ENCODE peak calls at places on chromosome 18, in ten cellular contexts. I is neural progenitor cell, B is epithelial cell of esophagus, Q is astrocyte of the spinal cord, F is pancreas, C is OCI-LY7, O is aorta, N is BE2C, K is stomach, M is neuronal stem cell. Z is an unnamed sample.

GRCh38 chr18:5890261-5890605 is 5.1 kb downstream of the TMEM200C start:
- DNase-seq in I (no peak), B (no peak), Q (no peak), F (peak; percentile 26), C (no peak), O (peak; percentile 48), N (no peak), K (no peak), M (no peak), Z (no peak)

GRCh38 chr18:31325051-31325450 is 7.1 kb downstream of the DSG1 start:
- DNase-seq in I (no peak), B (peak; percentile 83), Q (peak; percentile 93), F (no peak), C (no peak), O (no peak), N (no peak), K (no peak), M (no peak), Z (no peak)

GRCh38 chr18:45384137-45384998 is 230.9 kb upstream of the SLC14A2 start:
- DNase-seq in I (peak; percentile 88), B (peak; percentile 77), Q (peak; percentile 57), F (peak; percentile 49), C (peak; percentile 42), O (peak; percentile 50), N (peak; percentile 28), K (peak; percentile 59), M (peak; percentile 70), Z (peak; percentile 71)

GRCh38 chr18:61882296-61883004 is 10.4 kb downstream of the RNF152 start:
- DNase-seq in I (no peak), B (no peak), Q (peak; percentile 9), F (no peak), C (no peak), O (no peak), N (no peak), K (no peak), M (no peak), Z (no peak)

GRCh38 chr18:76805221-76805620 is 17.1 kb upstream of the ZNF236 start:
- DNase-seq in I (no peak), B (peak; percentile 74), Q (peak; percentile 39), F (no peak), C (no peak), O (no peak), N (no peak), K (no peak), M (no peak), Z (no peak)

GRCh38 chr18:48749768-48750167 is 201.0 kb downstream of the SMAD7 start:
- DNase-seq in I (no peak), B (peak; percentile 32), Q (peak; percentile 53), F (no peak), C (no peak), O (peak; percentile 87), N (no peak), K (no peak), M (no peak), Z (no peak)

GRCh38 chr18:69992776-69993175 is 45.1 kb upstream of the CD226 start:
- DNase-seq in I (no peak), B (peak; percentile 73), Q (peak; percentile 35), F (no peak), C (no peak), O (no peak), N (no peak), K (no peak), M (no peak), Z (no peak)

GRCh38 chr18:80108122-80108536 is 933 bp upstream of the ADNP2 start:
- DNase-seq in I (no peak), B (no peak), Q (no peak), F (no peak), C (no peak), O (no peak), N (no peak), K (no peak), M (no peak), Z (no peak)

GRCh38 chr18:12772111-12772510 is 69.3 kb downstream of the PSMG2 start:
- DNase-seq in I (no peak), B (no peak), Q (no peak), F (no peak), C (no peak), O (no peak), N (no peak), K (no peak), M (no peak), Z (no peak)

GRCh38 chr18:12773369-12773768 is 70.5 kb downstream of the PSMG2 start:
- DNase-seq in I (no peak), B (no peak), Q (no peak), F (no peak), C (no peak), O (no peak), N (no peak), K (no peak), M (no peak), Z (no peak)

GRCh38 chr18:12777543-12777942 is 74.7 kb downstream of the PSMG2 start:
- DNase-seq in I (no peak), B (no peak), Q (no peak), F (no peak), C (no peak), O (no peak), N (no peak), K (no peak), M (no peak), Z (no peak)

GRCh38 chr18:12776821-12777471 is 74.1 kb downstream of the PSMG2 start:
- DNase-seq in I (no peak), B (no peak), Q (no peak), F (no peak), C (no peak), O (no peak), N (no peak), K (no peak), M (no peak), Z (no peak)

GRCh38 chr18:12774982-12775381 is 72.1 kb downstream of the PSMG2 start:
- DNase-seq in I (no peak), B (no peak), Q (no peak), F (no peak), C (no peak), O (no peak), N (no peak), K (no peak), M (no peak), Z (no peak)
- H3K4me3 ChIP-seq in I (no peak overlapping the region), B (no peak overlapping the region), Q (no peak overlapping the region), F (no peak overlapping the region), C (no peak overlapping the region), O (no peak overlapping the region), N (no peak overlapping the region), K (no peak overlapping the region), M (no peak overlapping the region), Z (no peak overlapping the region)

GRCh38 chr18:75213610-75214009 is 3.0 kb downstream of the TSHZ1 start:
- DNase-seq in I (no peak), B (peak; percentile 4), Q (peak; percentile 70), F (no peak), C (no peak), O (no peak), N (no peak), K (no peak), M (no peak), Z (no peak)
- H3K4me3 ChIP-seq in I (no peak overlapping the region), B (no peak overlapping the region), Q (peak overlapping the region; percentile 8), F (no peak overlapping the region), C (no peak overlapping the region), O (no peak overlapping the region), N (no peak overlapping the region), K (peak overlapping the region; percentile 97), M (no peak overlapping the region), Z (no peak overlapping the region)

GRCh38 chr18:51194604-51195003 is 2.9 kb downstream of the MEX3C start:
- DNase-seq in I (peak; percentile 8), B (no peak), Q (no peak), F (no peak), C (no peak), O (no peak), N (no peak), K (no peak), M (no peak), Z (no peak)

GRCh38 chr18:51193621-51194287 is 3.7 kb downstream of the MEX3C start:
- DNase-seq in I (no peak), B (peak; percentile 31), Q (peak; percentile 52), F (no peak), C (no peak), O (no peak), N (no peak), K (no peak), M (no peak), Z (no peak)

GRCh38 chr18:51190000-51190399 is 7.5 kb downstream of the MEX3C start:
- DNase-seq in I (no peak), B (no peak), Q (no peak), F (no peak), C (no peak), O (no peak), N (no peak), K (no peak), M (no peak), Z (no peak)

GRCh38 chr18:51191139-51191717 is 6.3 kb downstream of the MEX3C start:
- DNase-seq in I (no peak), B (no peak), Q (no peak), F (no peak), C (peak; percentile 38), O (no peak), N (no peak), K (no peak), M (no peak), Z (no peak)

DNA sequence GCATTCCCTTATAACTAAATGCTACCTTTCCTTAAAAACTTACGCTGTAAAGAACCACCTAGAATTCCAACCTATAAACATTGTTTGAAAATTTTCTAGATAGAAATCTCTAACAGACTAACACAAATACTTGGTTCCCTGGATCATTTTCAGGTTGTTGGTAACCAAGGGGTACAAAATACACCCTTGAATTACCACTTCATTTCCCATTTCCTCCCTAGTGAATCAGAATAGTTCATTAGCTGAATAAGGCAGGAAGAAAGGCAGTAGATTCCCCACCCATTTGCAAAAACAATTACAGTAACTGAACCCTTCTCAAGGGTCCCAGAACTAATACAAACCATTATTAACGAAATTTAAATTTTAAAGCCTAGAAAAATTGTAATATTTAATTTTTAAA is 5.5 kb downstream of the MEX3C start:
- DNase-seq in I (no peak), B (no peak), Q (no peak), F (no peak), C (no peak), O (no peak), N (no peak), K (no peak), M (no peak), Z (no peak)
- H3K4me3 ChIP-seq in I (peak overlapping the region; percentile 11), B (no peak overlapping the region), Q (no peak overlapping the region), F (no peak overlapping the region), C (peak overlapping the region; percentile 92), O (no peak overlapping the region), N (no peak overlapping the region), K (no peak overlapping the region), M (no peak overlapping the region), Z (no peak overlapping the region)

GRCh38 chr18:22560283-22560627 is 142.5 kb upstream of the CTAGE1 start:
- DNase-seq in I (no peak), B (no peak), Q (no peak), F (no peak), C (no peak), O (no peak), N (no peak), K (no peak), M (no peak), Z (no peak)

GRCh38 chr18:22559414-22560282 is 141.9 kb upstream of the CTAGE1 start:
- DNase-seq in I (peak; percentile 79), B (peak; percentile 48), Q (peak; percentile 58), F (peak; percentile 54), C (no peak), O (peak; percentile 86), N (peak; percentile 80), K (peak; percentile 57), M (peak; percentile 48), Z (no peak)

GRCh38 chr18:22564036-22564435 is 146.3 kb upstream of the CTAGE1 start:
- DNase-seq in I (no peak), B (no peak), Q (peak; percentile 82), F (no peak), C (no peak), O (no peak), N (no peak), K (no peak), M (no peak), Z (no peak)

GRCh38 chr18:22560797-22561196 is 143.1 kb upstream of the CTAGE1 start:
- DNase-seq in I (no peak), B (no peak), Q (no peak), F (no peak), C (no peak), O (no peak), N (no peak), K (no peak), M (no peak), Z (no peak)

DNA sequence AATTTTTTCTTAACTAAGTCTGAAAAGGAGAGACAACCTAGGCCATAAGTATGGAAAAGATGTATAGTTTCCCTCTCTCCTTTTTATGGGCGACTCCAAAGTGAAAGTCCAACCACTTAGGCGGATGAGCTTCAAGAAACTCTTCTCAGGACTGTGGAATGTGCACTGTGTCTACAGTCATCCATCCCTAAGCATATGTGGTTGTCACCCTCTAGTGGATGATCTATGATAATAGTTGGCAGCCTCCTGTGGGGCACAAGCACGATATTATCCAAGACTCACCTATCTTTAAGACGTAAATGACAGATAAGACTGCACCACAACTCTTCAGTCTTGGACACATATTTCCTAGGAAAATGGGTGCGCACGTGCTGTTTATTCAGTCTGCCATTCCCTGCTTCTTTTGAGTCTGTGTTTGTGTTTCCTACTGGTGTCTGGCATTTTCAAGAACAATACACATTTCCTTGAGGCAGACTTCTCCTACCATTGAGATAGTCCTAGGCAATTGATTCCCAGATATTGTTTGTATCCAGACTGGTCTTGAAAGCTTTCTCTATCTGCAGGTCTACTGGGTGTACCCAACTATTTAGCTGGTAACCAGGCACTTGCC is 145.5 kb upstream of the CTAGE1 start:
- DNase-seq in I (peak; percentile 75), B (peak; percentile 91), Q (peak; percentile 92), F (peak; percentile 33), C (peak; percentile 39), O (no peak), N (peak; percentile 18), K (peak; percentile 40), M (peak; percentile 51), Z (peak; percentile 20)
- H3K4me3 ChIP-seq in I (no peak overlapping the region), B (no peak overlapping the region), Q (no peak overlapping the region), F (no peak overlapping the region), C (no peak overlapping the region), O (no peak overlapping the region), N (no peak overlapping the region), K (no peak overlapping the region), M (no peak overlapping the region), Z (no peak overlapping the region)

Z was measured in iPS DF 6.9.